ENCODE peak calls at places on chromosomes 11 and 22, in ten cellular contexts. One of them, this sample, is unnamed.
A peak's percentile ranks its signal among the peaks of the same experiment; 100 is the strongest.

GRCh38 chr22:46090051-46090591 is 60.2 kb upstream of the PPARA start:
- DNase-seq in AG20443: no peak
- DNase-seq in NCI-H510A treated with DMSO at 0.1 percent for 48 hours: no peak
- DNase-seq in mammary epithelial cell: peak; percentile 53
- DNase-seq in GM04503: no peak
- DNase-seq in DMS 273 treated with DMSO at 0.1 percent for 48 hours: no peak
- DNase-seq in activated CD4-positive, CD25-positive, alpha-beta regulatory T cell treated with anti-CD3 and anti-CD28 coated beads, Interleukin-2, amount 50 U/mL, for 72 hours: no peak
- DNase-seq in activated CD4-positive, alpha-beta memory T cell treated with anti-CD3 and anti-CD28 coated beads, Interleukin-2, amount 10 ng/mL, durations not matched to agents 7 days and 5 days: no peak
- DNase-seq in fibroblast of the conjunctiva: no peak
- DNase-seq in MCF 10A: no peak
- DNase-seq in this sample: no peak

GRCh38 chr11:67642148-67642475 is 2.5 kb upstream of the TBX10 start:
- DNase-seq in AG20443: no peak
- DNase-seq in NCI-H510A treated with DMSO at 0.1 percent for 48 hours: no peak
- DNase-seq in mammary epithelial cell: no peak
- DNase-seq in GM04503: no peak
- DNase-seq in DMS 273 treated with DMSO at 0.1 percent for 48 hours: no peak
- DNase-seq in activated CD4-positive, CD25-positive, alpha-beta regulatory T cell treated with anti-CD3 and anti-CD28 coated beads, Interleukin-2, amount 50 U/mL, for 72 hours: no peak
- DNase-seq in activated CD4-positive, alpha-beta memory T cell treated with anti-CD3 and anti-CD28 coated beads, Interleukin-2, amount 10 ng/mL, durations not matched to agents 7 days and 5 days: no peak
- DNase-seq in fibroblast of the conjunctiva: no peak
- DNase-seq in MCF 10A: no peak
- DNase-seq in this sample: no peak

GRCh38 chr11:44979536-44980399 is 29.1 kb upstream of the TP53I11 start:
- DNase-seq in AG20443: no peak
- DNase-seq in NCI-H510A treated with DMSO at 0.1 percent for 48 hours: peak; percentile 7
- DNase-seq in mammary epithelial cell: no peak
- DNase-seq in GM04503: no peak
- DNase-seq in DMS 273 treated with DMSO at 0.1 percent for 48 hours: no peak
- DNase-seq in activated CD4-positive, CD25-positive, alpha-beta regulatory T cell treated with anti-CD3 and anti-CD28 coated beads, Interleukin-2, amount 50 U/mL, for 72 hours: no peak
- DNase-seq in activated CD4-positive, alpha-beta memory T cell treated with anti-CD3 and anti-CD28 coated beads, Interleukin-2, amount 10 ng/mL, durations not matched to agents 7 days and 5 days: no peak
- DNase-seq in fibroblast of the conjunctiva: no peak
- DNase-seq in MCF 10A: peak; percentile 67
- DNase-seq in this sample: no peak

GRCh38 chr11:118622376-118623290 is 15.2 kb downstream of the PHLDB1 start:
- DNase-seq in AG20443: peak; percentile 76
- DNase-seq in NCI-H510A treated with DMSO at 0.1 percent for 48 hours: peak; percentile 94
- DNase-seq in mammary epithelial cell: peak; percentile 95
- DNase-seq in GM04503: peak; percentile 71
- DNase-seq in DMS 273 treated with DMSO at 0.1 percent for 48 hours: peak; percentile 69
- DNase-seq in activated CD4-positive, CD25-positive, alpha-beta regulatory T cell treated with anti-CD3 and anti-CD28 coated beads, Interleukin-2, amount 50 U/mL, for 72 hours: no peak
- DNase-seq in activated CD4-positive, alpha-beta memory T cell treated with anti-CD3 and anti-CD28 coated beads, Interleukin-2, amount 10 ng/mL, durations not matched to agents 7 days and 5 days: no peak
- DNase-seq in fibroblast of the conjunctiva: no peak
- DNase-seq in MCF 10A: peak; percentile 95
- DNase-seq in this sample: no peak

GRCh38 chr11:39174228-39174627 is 2285.2 kb downstream of the LRRC4C start:
- DNase-seq in AG20443: no peak
- DNase-seq in NCI-H510A treated with DMSO at 0.1 percent for 48 hours: no peak
- DNase-seq in mammary epithelial cell: no peak
- DNase-seq in GM04503: no peak
- DNase-seq in DMS 273 treated with DMSO at 0.1 percent for 48 hours: no peak
- DNase-seq in activated CD4-positive, CD25-positive, alpha-beta regulatory T cell treated with anti-CD3 and anti-CD28 coated beads, Interleukin-2, amount 50 U/mL, for 72 hours: no peak
- DNase-seq in activated CD4-positive, alpha-beta memory T cell treated with anti-CD3 and anti-CD28 coated beads, Interleukin-2, amount 10 ng/mL, durations not matched to agents 7 days and 5 days: no peak
- DNase-seq in fibroblast of the conjunctiva: no peak
- DNase-seq in MCF 10A: no peak
- DNase-seq in this sample: no peak

GRCh38 chr22:48379371-48379770 is 1448.3 kb downstream of the BRD1 start:
- DNase-seq in AG20443: no peak
- DNase-seq in NCI-H510A treated with DMSO at 0.1 percent for 48 hours: no peak
- DNase-seq in mammary epithelial cell: no peak
- DNase-seq in GM04503: no peak
- DNase-seq in DMS 273 treated with DMSO at 0.1 percent for 48 hours: no peak
- DNase-seq in activated CD4-positive, CD25-positive, alpha-beta regulatory T cell treated with anti-CD3 and anti-CD28 coated beads, Interleukin-2, amount 50 U/mL, for 72 hours: no peak
- DNase-seq in activated CD4-positive, alpha-beta memory T cell treated with anti-CD3 and anti-CD28 coated beads, Interleukin-2, amount 10 ng/mL, durations not matched to agents 7 days and 5 days: no peak
- DNase-seq in fibroblast of the conjunctiva: no peak
- DNase-seq in MCF 10A: no peak
- DNase-seq in this sample: no peak

GRCh38 chr11:61908730-61909622 is 8.4 kb downstream of the RAB3IL1 start:
- DNase-seq in AG20443: no peak
- DNase-seq in NCI-H510A treated with DMSO at 0.1 percent for 48 hours: no peak
- DNase-seq in mammary epithelial cell: no peak
- DNase-seq in GM04503: no peak
- DNase-seq in DMS 273 treated with DMSO at 0.1 percent for 48 hours: no peak
- DNase-seq in activated CD4-positive, CD25-positive, alpha-beta regulatory T cell treated with anti-CD3 and anti-CD28 coated beads, Interleukin-2, amount 50 U/mL, for 72 hours: no peak
- DNase-seq in activated CD4-positive, alpha-beta memory T cell treated with anti-CD3 and anti-CD28 coated beads, Interleukin-2, amount 10 ng/mL, durations not matched to agents 7 days and 5 days: no peak
- DNase-seq in fibroblast of the conjunctiva: no peak
- DNase-seq in MCF 10A: no peak
- DNase-seq in this sample: no peak

GRCh38 chr11:14443642-14444041 is 56.0 kb downstream of the COPB1 start:
- DNase-seq in AG20443: no peak
- DNase-seq in NCI-H510A treated with DMSO at 0.1 percent for 48 hours: no peak
- DNase-seq in mammary epithelial cell: peak; percentile 64
- DNase-seq in GM04503: peak; percentile 30
- DNase-seq in DMS 273 treated with DMSO at 0.1 percent for 48 hours: no peak
- DNase-seq in activated CD4-positive, CD25-positive, alpha-beta regulatory T cell treated with anti-CD3 and anti-CD28 coated beads, Interleukin-2, amount 50 U/mL, for 72 hours: no peak
- DNase-seq in activated CD4-positive, alpha-beta memory T cell treated with anti-CD3 and anti-CD28 coated beads, Interleukin-2, amount 10 ng/mL, durations not matched to agents 7 days and 5 days: no peak
- DNase-seq in fibroblast of the conjunctiva: no peak
- DNase-seq in MCF 10A: peak; percentile 33
- DNase-seq in this sample: no peak

GRCh38 chr22:32619614-32620426 is 145.2 kb downstream of the FBXO7 start:
- DNase-seq in AG20443: peak; percentile 47
- DNase-seq in NCI-H510A treated with DMSO at 0.1 percent for 48 hours: no peak
- DNase-seq in mammary epithelial cell: peak; percentile 69
- DNase-seq in GM04503: peak; percentile 37
- DNase-seq in DMS 273 treated with DMSO at 0.1 percent for 48 hours: no peak
- DNase-seq in activated CD4-positive, CD25-positive, alpha-beta regulatory T cell treated with anti-CD3 and anti-CD28 coated beads, Interleukin-2, amount 50 U/mL, for 72 hours: no peak
- DNase-seq in activated CD4-positive, alpha-beta memory T cell treated with anti-CD3 and anti-CD28 coated beads, Interleukin-2, amount 10 ng/mL, durations not matched to agents 7 days and 5 days: no peak
- DNase-seq in fibroblast of the conjunctiva: peak; percentile 89
- DNase-seq in MCF 10A: peak; percentile 8
- DNase-seq in this sample: peak; percentile 65